ENCODE peak calls at places on chromosomes 11 and 22, in eight cellular contexts. H is fibroblast of lung; L is foreskin fibroblast; O is right lobe of liver; Q is HFFc6; C is amniotic stem cell; K is CD14-positive monocyte; M is stimulated activated CD4-positive, alpha-beta T cell treated with anti-CD3 and anti-CD28 coated beads, Interleukin-12 subunit alpha, Interleukin-12 subunit beta, amount 100 ng/mL, for 4 hours. A is an unnamed sample.

GRCh38 chr22:23161574-23161973 is 16.3 kb downstream of the RAB36 start:
- DNase-seq in C (no peak), M (no peak), H (no peak), K (no peak), O (no peak), Q (no peak), L (no peak), A (no peak)

GRCh38 chr11:78156081-78156844 is 16.8 kb upstream of the ALG8 start:
- DNase-seq in M (no peak), C (no peak), L (no peak), K (no peak), O (peak), Q (no peak), H (no peak), A (no peak)

GRCh38 chr11:10181811-10182210 is 112.2 kb downstream of the SBF2 start:
- DNase-seq in Q (peak), K (no peak), L (peak), M (no peak), O (no peak), C (peak), H (peak), A (no peak)

GRCh38 chr11:61543606-61544306 is 35.2 kb downstream of the LRRC10B start:
- DNase-seq in L (peak), K (no peak), O (no peak), M (no peak), Q (peak), C (no peak), H (peak), A (no peak)

GRCh38 chr22:49462795-49463194 is 364.9 kb downstream of the BRD1 start:
- DNase-seq in C (no peak), H (no peak), M (no peak), L (no peak), Q (no peak), O (no peak), K (peak), A (peak)

GRCh38 chr11:120612363-120613263 is 101.1 kb downstream of the GRIK4 start:
- DNase-seq in O (no peak), Q (no peak), C (no peak), M (no peak), H (peak), L (peak), K (no peak), A (no peak)

GRCh38 chr11:122872046-122872445 is 10.5 kb upstream of the JHY start:
- DNase-seq in K (no peak), Q (no peak), L (no peak), M (no peak), H (no peak), C (no peak), O (no peak), A (no peak)

GRCh38 chr11:18590573-18590972 is 2.0 kb upstream of the UEVLD start:
- DNase-seq in C (no peak), M (no peak), K (no peak), H (no peak), Q (no peak), O (no peak), L (peak), A (no peak)

GRCh38 chr11:69301491-69302401 is 7.8 kb downstream of the MYEOV start:
- DNase-seq in O (no peak), M (no peak), Q (peak), C (no peak), L (peak), H (peak), K (peak), A (no peak)

GRCh38 chr11:36354221-36355003 is 58.3 kb downstream of the PRR5L start:
- DNase-seq in H (no peak), O (no peak), Q (peak), M (no peak), C (peak), L (peak), K (no peak), A (no peak)

GRCh38 chr11:35152575-35152974 is 13.6 kb downstream of the CD44 start:
- DNase-seq in O (no peak), L (no peak), K (no peak), Q (no peak), C (no peak), M (no peak), H (no peak), A (no peak)

GRCh38 chr11:133762538-133762937 is 82.8 kb downstream of the SPATA19 start:
- DNase-seq in Q (no peak), O (no peak), K (no peak), C (no peak), M (no peak), L (no peak), H (no peak), A (no peak)

GRCh38 chr11:100821198-100821597 is 134.1 kb downstream of the ARHGAP42 start:
- DNase-seq in O (no peak), L (no peak), C (no peak), K (no peak), Q (no peak), M (no peak), H (no peak), A (no peak)

GRCh38 chr11:75199412-75199955 is 41.1 kb upstream of the TPBGL start:
- DNase-seq in C (no peak), M (no peak), O (no peak), L (no peak), H (no peak), Q (no peak), K (peak), A (no peak)

GRCh38 chr11:69453151-69453550 is 28.3 kb upstream of the LINC01488 start:
- DNase-seq in O (peak), H (no peak), M (no peak), Q (no peak), K (no peak), C (no peak), L (no peak), A (no peak)

GRCh38 chr11:8192016-8192895 is 23.4 kb upstream of the RIC3 start:
- DNase-seq in K (no peak), C (peak), L (peak), O (no peak), H (peak), M (peak), Q (peak), A (peak)

GRCh38 chr11:46361283-46362145 is 14.3 kb downstream of the DGKZ start:
- DNase-seq in Q (no peak), O (no peak), K (peak), L (peak), H (peak), C (no peak), M (peak), A (no peak)

GRCh38 chr11:914747-915493 is 4.3 kb upstream of the CHID1 start:
- DNase-seq in L (no peak), H (no peak), O (peak), M (no peak), K (no peak), C (no peak), Q (no peak), A (no peak)

GRCh38 chr11:36215688-36216050 is 73.6 kb downstream of the COMMD9 start:
- DNase-seq in O (no peak), K (no peak), L (no peak), Q (no peak), C (no peak), M (no peak), H (no peak), A (no peak)

GRCh38 chr11:112965601-112966125 is 4.4 kb downstream of the NCAM1 start:
- DNase-seq in C (no peak), O (no peak), M (no peak), L (no peak), H (no peak), Q (no peak), K (no peak), A (no peak)

GRCh38 chr11:46277313-46277622 is 194 bp upstream of the CREB3L1 start:
- DNase-seq in K (no peak), O (no peak), L (peak), M (no peak), H (peak), C (peak), Q (peak), A (no peak)